ENCODE peak calls at places on chromosomes 13 and 19, in six cellular contexts. One of them, this sample, is unnamed.

GRCh38 chr19:4369888-4370260 is 26.5 kb downstream of the MPND start:
- DNase-seq in GM04504: no peak
- DNase-seq in stromal cell of bone marrow: no peak
- DNase-seq in activated CD4-positive, CD25-positive, alpha-beta regulatory T cell: peak
- DNase-seq in NCI-H460: peak
- DNase-seq in HS-5: no peak
- DNase-seq in this sample: no peak

GRCh38 chr13:26112843-26113242 is 61.0 kb upstream of the SHISA2 start:
- DNase-seq in GM04504: no peak
- DNase-seq in stromal cell of bone marrow: no peak
- DNase-seq in activated CD4-positive, CD25-positive, alpha-beta regulatory T cell: no peak
- DNase-seq in NCI-H460: no peak
- DNase-seq in HS-5: no peak
- DNase-seq in this sample: no peak

GRCh38 chr19:57709616-57710015 is 612 bp upstream of the ZNF154 start:
- DNase-seq in GM04504: no peak
- DNase-seq in stromal cell of bone marrow: no peak
- DNase-seq in activated CD4-positive, CD25-positive, alpha-beta regulatory T cell: no peak
- DNase-seq in NCI-H460: no peak
- DNase-seq in HS-5: no peak
- DNase-seq in this sample: no peak

GRCh38 chr13:23695711-23696512 is 125.7 kb downstream of the TNFRSF19 start:
- DNase-seq in GM04504: no peak
- DNase-seq in stromal cell of bone marrow: no peak
- DNase-seq in activated CD4-positive, CD25-positive, alpha-beta regulatory T cell: peak
- DNase-seq in NCI-H460: no peak
- DNase-seq in HS-5: no peak
- DNase-seq in this sample: no peak

GRCh38 chr19:38559428-38560401 is 58.0 kb downstream of the MAP4K1 start:
- DNase-seq in GM04504: no peak
- DNase-seq in stromal cell of bone marrow: no peak
- DNase-seq in activated CD4-positive, CD25-positive, alpha-beta regulatory T cell: peak
- DNase-seq in NCI-H460: no peak
- DNase-seq in HS-5: no peak
- DNase-seq in this sample: no peak

GRCh38 chr19:28426902-28427232 is 786.1 kb downstream of the UQCRFS1 start:
- DNase-seq in GM04504: no peak
- DNase-seq in stromal cell of bone marrow: no peak
- DNase-seq in activated CD4-positive, CD25-positive, alpha-beta regulatory T cell: no peak
- DNase-seq in NCI-H460: no peak
- DNase-seq in HS-5: no peak
- DNase-seq in this sample: peak

GRCh38 chr19:40614595-40615411 is 13.6 kb downstream of the LTBP4 start:
- DNase-seq in GM04504: peak
- DNase-seq in stromal cell of bone marrow: peak
- DNase-seq in activated CD4-positive, CD25-positive, alpha-beta regulatory T cell: peak
- DNase-seq in NCI-H460: no peak
- DNase-seq in HS-5: peak
- DNase-seq in this sample: peak

GRCh38 chr13:102642475-102642874 is 45.7 kb downstream of the TPP2 start:
- DNase-seq in GM04504: no peak
- DNase-seq in stromal cell of bone marrow: no peak
- DNase-seq in activated CD4-positive, CD25-positive, alpha-beta regulatory T cell: no peak
- DNase-seq in NCI-H460: no peak
- DNase-seq in HS-5: no peak
- DNase-seq in this sample: no peak

GRCh38 chr19:39080431-39080830 is 3.7 kb upstream of the ACP7 start:
- DNase-seq in GM04504: no peak
- DNase-seq in stromal cell of bone marrow: no peak
- DNase-seq in activated CD4-positive, CD25-positive, alpha-beta regulatory T cell: no peak
- DNase-seq in NCI-H460: no peak
- DNase-seq in HS-5: no peak
- DNase-seq in this sample: no peak

GRCh38 chr19:28961772-28962500 is 251.0 kb downstream of the UQCRFS1 start:
- DNase-seq in GM04504: no peak
- DNase-seq in stromal cell of bone marrow: no peak
- DNase-seq in activated CD4-positive, CD25-positive, alpha-beta regulatory T cell: no peak
- DNase-seq in NCI-H460: no peak
- DNase-seq in HS-5: peak
- DNase-seq in this sample: no peak

GRCh38 chr19:48959341-48960239 is 4.9 kb downstream of the BAX start:
- DNase-seq in GM04504: no peak
- DNase-seq in stromal cell of bone marrow: no peak
- DNase-seq in activated CD4-positive, CD25-positive, alpha-beta regulatory T cell: no peak
- DNase-seq in NCI-H460: no peak
- DNase-seq in HS-5: no peak
- DNase-seq in this sample: no peak

GRCh38 chr19:55178781-55179569 is 1.1 kb downstream of the SYT5 start:
- DNase-seq in GM04504: peak
- DNase-seq in stromal cell of bone marrow: peak
- DNase-seq in activated CD4-positive, CD25-positive, alpha-beta regulatory T cell: peak
- DNase-seq in NCI-H460: peak
- DNase-seq in HS-5: peak
- DNase-seq in this sample: peak

GRCh38 chr13:80048802-80049201 is 292.1 kb downstream of the SPRY2 start:
- DNase-seq in GM04504: peak
- DNase-seq in stromal cell of bone marrow: peak
- DNase-seq in activated CD4-positive, CD25-positive, alpha-beta regulatory T cell: no peak
- DNase-seq in NCI-H460: peak
- DNase-seq in HS-5: peak
- DNase-seq in this sample: peak

GRCh38 chr19:7970716-7971448 is 27.4 kb upstream of the TIMM44 start:
- DNase-seq in GM04504: no peak
- DNase-seq in stromal cell of bone marrow: peak
- DNase-seq in activated CD4-positive, CD25-positive, alpha-beta regulatory T cell: peak
- DNase-seq in NCI-H460: peak
- DNase-seq in HS-5: no peak
- DNase-seq in this sample: no peak

GRCh38 chr13:39781381-39781780 is 125.9 kb downstream of the COG6 start:
- DNase-seq in GM04504: no peak
- DNase-seq in stromal cell of bone marrow: no peak
- DNase-seq in activated CD4-positive, CD25-positive, alpha-beta regulatory T cell: no peak
- DNase-seq in NCI-H460: no peak
- DNase-seq in HS-5: no peak
- DNase-seq in this sample: no peak

GRCh38 chr13:65593298-65593874 is 1636.8 kb downstream of the PCDH9 start:
- DNase-seq in GM04504: no peak
- DNase-seq in stromal cell of bone marrow: no peak
- DNase-seq in activated CD4-positive, CD25-positive, alpha-beta regulatory T cell: no peak
- DNase-seq in NCI-H460: no peak
- DNase-seq in HS-5: no peak
- DNase-seq in this sample: no peak

GRCh38 chr13:99516153-99516929 is 15.1 kb downstream of the TM9SF2 start:
- DNase-seq in GM04504: no peak
- DNase-seq in stromal cell of bone marrow: no peak
- DNase-seq in activated CD4-positive, CD25-positive, alpha-beta regulatory T cell: no peak
- DNase-seq in NCI-H460: no peak
- DNase-seq in HS-5: no peak
- DNase-seq in this sample: no peak

GRCh38 chr13:100182894-100183490 is 94.1 kb downstream of the PCCA start:
- DNase-seq in GM04504: no peak
- DNase-seq in stromal cell of bone marrow: no peak
- DNase-seq in activated CD4-positive, CD25-positive, alpha-beta regulatory T cell: no peak
- DNase-seq in NCI-H460: no peak
- DNase-seq in HS-5: no peak
- DNase-seq in this sample: no peak

GRCh38 chr19:18832331-18833140 is 777 bp downstream of the UPF1 start:
- DNase-seq in GM04504: no peak
- DNase-seq in stromal cell of bone marrow: no peak
- DNase-seq in activated CD4-positive, CD25-positive, alpha-beta regulatory T cell: no peak
- DNase-seq in NCI-H460: no peak
- DNase-seq in HS-5: no peak
- DNase-seq in this sample: no peak

GRCh38 chr19:34838753-34839431 is 65.9 kb upstream of the ZNF599 start:
- DNase-seq in GM04504: no peak
- DNase-seq in stromal cell of bone marrow: no peak
- DNase-seq in activated CD4-positive, CD25-positive, alpha-beta regulatory T cell: peak
- DNase-seq in NCI-H460: no peak
- DNase-seq in HS-5: no peak
- DNase-seq in this sample: no peak

GRCh38 chr19:18464646-18465045 is 26.7 kb upstream of the ISYNA1 start:
- DNase-seq in GM04504: peak
- DNase-seq in stromal cell of bone marrow: peak
- DNase-seq in activated CD4-positive, CD25-positive, alpha-beta regulatory T cell: no peak
- DNase-seq in NCI-H460: no peak
- DNase-seq in HS-5: no peak
- DNase-seq in this sample: peak

GRCh38 chr19:4083677-4084546 is 17.2 kb upstream of the ZBTB7A start:
- DNase-seq in GM04504: no peak
- DNase-seq in stromal cell of bone marrow: no peak
- DNase-seq in activated CD4-positive, CD25-positive, alpha-beta regulatory T cell: no peak
- DNase-seq in NCI-H460: no peak
- DNase-seq in HS-5: no peak
- DNase-seq in this sample: no peak

GRCh38 chr19:33535176-33535575 is 13.6 kb upstream of the PEPD start:
- DNase-seq in GM04504: no peak
- DNase-seq in stromal cell of bone marrow: peak
- DNase-seq in activated CD4-positive, CD25-positive, alpha-beta regulatory T cell: no peak
- DNase-seq in NCI-H460: no peak
- DNase-seq in HS-5: no peak
- DNase-seq in this sample: no peak

GRCh38 chr19:38649305-38650179 is 2.1 kb downstream of the ACTN4 start:
- DNase-seq in GM04504: no peak
- DNase-seq in stromal cell of bone marrow: no peak
- DNase-seq in activated CD4-positive, CD25-positive, alpha-beta regulatory T cell: no peak
- DNase-seq in NCI-H460: no peak
- DNase-seq in HS-5: no peak
- DNase-seq in this sample: no peak

GRCh38 chr13:44431150-44431549 is 57.5 kb downstream of the SERP2 start:
- DNase-seq in GM04504: no peak
- DNase-seq in stromal cell of bone marrow: no peak
- DNase-seq in activated CD4-positive, CD25-positive, alpha-beta regulatory T cell: no peak
- DNase-seq in NCI-H460: no peak
- DNase-seq in HS-5: no peak
- DNase-seq in this sample: no peak

GRCh38 chr19:32869369-32870153 is at the start of gene SLC7A9:
- DNase-seq in GM04504: no peak
- DNase-seq in stromal cell of bone marrow: no peak
- DNase-seq in activated CD4-positive, CD25-positive, alpha-beta regulatory T cell: no peak
- DNase-seq in NCI-H460: no peak
- DNase-seq in HS-5: no peak
- DNase-seq in this sample: no peak

GRCh38 chr19:6868341-6868740 is 19.0 kb upstream of the ADGRE1 start:
- DNase-seq in GM04504: no peak
- DNase-seq in stromal cell of bone marrow: no peak
- DNase-seq in activated CD4-positive, CD25-positive, alpha-beta regulatory T cell: no peak
- DNase-seq in NCI-H460: no peak
- DNase-seq in HS-5: no peak
- DNase-seq in this sample: no peak

GRCh38 chr13:92390217-92390616 is 836.4 kb upstream of the GPC6 start:
- DNase-seq in GM04504: no peak
- DNase-seq in stromal cell of bone marrow: no peak
- DNase-seq in activated CD4-positive, CD25-positive, alpha-beta regulatory T cell: no peak
- DNase-seq in NCI-H460: no peak
- DNase-seq in HS-5: no peak
- DNase-seq in this sample: no peak

GRCh38 chr19:10299545-10300458 is 9.8 kb downstream of the ZGLP1 start:
- DNase-seq in GM04504: no peak
- DNase-seq in stromal cell of bone marrow: no peak
- DNase-seq in activated CD4-positive, CD25-positive, alpha-beta regulatory T cell: no peak
- DNase-seq in NCI-H460: no peak
- DNase-seq in HS-5: no peak
- DNase-seq in this sample: no peak

GRCh38 chr13:97354808-97355207 is 79.2 kb upstream of the RAP2A start:
- DNase-seq in GM04504: no peak
- DNase-seq in stromal cell of bone marrow: no peak
- DNase-seq in activated CD4-positive, CD25-positive, alpha-beta regulatory T cell: no peak
- DNase-seq in NCI-H460: no peak
- DNase-seq in HS-5: no peak
- DNase-seq in this sample: no peak

GRCh38 chr13:49348748-49349147 is 95.1 kb downstream of the CAB39L start:
- DNase-seq in GM04504: no peak
- DNase-seq in stromal cell of bone marrow: no peak
- DNase-seq in activated CD4-positive, CD25-positive, alpha-beta regulatory T cell: no peak
- DNase-seq in NCI-H460: no peak
- DNase-seq in HS-5: no peak
- DNase-seq in this sample: no peak

GRCh38 chr13:88623150-88623549 is 952.0 kb downstream of the SLITRK5 start:
- DNase-seq in GM04504: no peak
- DNase-seq in stromal cell of bone marrow: no peak
- DNase-seq in activated CD4-positive, CD25-positive, alpha-beta regulatory T cell: no peak
- DNase-seq in NCI-H460: no peak
- DNase-seq in HS-5: no peak
- DNase-seq in this sample: no peak

GRCh38 chr13:75312884-75313520 is 169.0 kb downstream of the TBC1D4 start:
- DNase-seq in GM04504: no peak
- DNase-seq in stromal cell of bone marrow: no peak
- DNase-seq in activated CD4-positive, CD25-positive, alpha-beta regulatory T cell: peak
- DNase-seq in NCI-H460: no peak
- DNase-seq in HS-5: no peak
- DNase-seq in this sample: no peak

GRCh38 chr19:5934779-5935472 is 20.9 kb downstream of the CAPS start:
- DNase-seq in GM04504: no peak
- DNase-seq in stromal cell of bone marrow: peak
- DNase-seq in activated CD4-positive, CD25-positive, alpha-beta regulatory T cell: no peak
- DNase-seq in NCI-H460: no peak
- DNase-seq in HS-5: no peak
- DNase-seq in this sample: peak

GRCh38 chr13:110108348-110109139 is 198.4 kb downstream of the COL4A1 start:
- DNase-seq in GM04504: peak
- DNase-seq in stromal cell of bone marrow: peak
- DNase-seq in activated CD4-positive, CD25-positive, alpha-beta regulatory T cell: no peak
- DNase-seq in NCI-H460: peak
- DNase-seq in HS-5: no peak
- DNase-seq in this sample: peak

This sample was measured in skeletal muscle cell.